ENCODE peak calls at places on chromosomes 2 and 18, in six cellular contexts. One of them, this sample, is unnamed.

GRCh38 chr2:177419274-177419673 is 26.7 kb downstream of the AGPS start:
- DNase-seq in PC-3: peak; percentile 28
- DNase-seq in lower lobe of right lung: no peak
- DNase-seq in tibial artery: no peak
- DNase-seq in astrocyte: peak; percentile 65
- DNase-seq in left ventricle myocardium inferior: no peak
- DNase-seq in this sample: no peak

GRCh38 chr2:196331816-196332215 is 160.4 kb upstream of the STK17B start:
- DNase-seq in PC-3: no peak
- DNase-seq in lower lobe of right lung: no peak
- DNase-seq in tibial artery: no peak
- DNase-seq in astrocyte: no peak
- DNase-seq in left ventricle myocardium inferior: no peak
- DNase-seq in this sample: no peak

GRCh38 chr18:5970032-5970431 is 74.7 kb upstream of the TMEM200C start:
- DNase-seq in PC-3: no peak
- DNase-seq in lower lobe of right lung: no peak
- DNase-seq in tibial artery: no peak
- DNase-seq in astrocyte: no peak
- DNase-seq in left ventricle myocardium inferior: no peak
- DNase-seq in this sample: no peak

GRCh38 chr2:68185541-68186164 is 28.0 kb downstream of the PNO1 start:
- DNase-seq in PC-3: peak; percentile 57
- DNase-seq in lower lobe of right lung: peak; percentile 57
- DNase-seq in tibial artery: no peak
- DNase-seq in astrocyte: peak; percentile 15
- DNase-seq in left ventricle myocardium inferior: no peak
- DNase-seq in this sample: peak; percentile 22

GRCh38 chr2:99354060-99354459 is 16.9 kb downstream of the EIF5B start:
- DNase-seq in PC-3: peak; percentile 17
- DNase-seq in lower lobe of right lung: no peak
- DNase-seq in tibial artery: no peak
- DNase-seq in astrocyte: peak; percentile 52
- DNase-seq in left ventricle myocardium inferior: no peak
- DNase-seq in this sample: no peak

GRCh38 chr2:127046579-127046978 is 60.4 kb downstream of the BIN1 start:
- DNase-seq in PC-3: no peak
- DNase-seq in lower lobe of right lung: no peak
- DNase-seq in tibial artery: no peak
- DNase-seq in astrocyte: no peak
- DNase-seq in left ventricle myocardium inferior: no peak
- DNase-seq in this sample: no peak

GRCh38 chr2:120109186-120110061 is 96.5 kb downstream of the EPB41L5 start:
- DNase-seq in PC-3: peak; percentile 76
- DNase-seq in lower lobe of right lung: no peak
- DNase-seq in tibial artery: no peak
- DNase-seq in astrocyte: peak; percentile 29
- DNase-seq in left ventricle myocardium inferior: no peak
- DNase-seq in this sample: peak; percentile 6

GRCh38 chr2:127153691-127154158 is 46.8 kb upstream of the BIN1 start:
- DNase-seq in PC-3: peak; percentile 91
- DNase-seq in lower lobe of right lung: no peak
- DNase-seq in tibial artery: no peak
- DNase-seq in astrocyte: peak; percentile 94
- DNase-seq in left ventricle myocardium inferior: no peak
- DNase-seq in this sample: no peak

GRCh38 chr2:158498043-158498748 is 41.4 kb downstream of the PKP4 start:
- DNase-seq in PC-3: no peak
- DNase-seq in lower lobe of right lung: no peak
- DNase-seq in tibial artery: no peak
- DNase-seq in astrocyte: peak; percentile 21
- DNase-seq in left ventricle myocardium inferior: no peak
- DNase-seq in this sample: no peak

GRCh38 chr2:237743561-237744269 is 54.9 kb upstream of the RBM44 start:
- DNase-seq in PC-3: peak; percentile 84
- DNase-seq in lower lobe of right lung: no peak
- DNase-seq in tibial artery: no peak
- DNase-seq in astrocyte: no peak
- DNase-seq in left ventricle myocardium inferior: no peak
- DNase-seq in this sample: no peak
- TF ChIP-seq CTCF in PC-3: peak; percentile 50
- TF ChIP-seq CTCF in lower lobe of right lung: no peak
- TF ChIP-seq CTCF in tibial artery: peak; percentile 15
- TF ChIP-seq CTCF in astrocyte: peak; percentile 41
- TF ChIP-seq CTCF in left ventricle myocardium inferior: no peak
- TF ChIP-seq CTCF in this sample: peak; percentile 9

GRCh38 chr2:191705726-191706125 is 27.8 kb downstream of the NABP1 start:
- DNase-seq in PC-3: no peak
- DNase-seq in lower lobe of right lung: no peak
- DNase-seq in tibial artery: no peak
- DNase-seq in astrocyte: peak; percentile 64
- DNase-seq in left ventricle myocardium inferior: no peak
- DNase-seq in this sample: no peak
- H3K27ac ChIP-seq in PC-3: no peak overlapping the region
- H3K27ac ChIP-seq in lower lobe of right lung: no peak overlapping the region
- H3K27ac ChIP-seq in tibial artery: no peak overlapping the region
- H3K27ac ChIP-seq in astrocyte: no peak overlapping the region
- H3K27ac ChIP-seq in left ventricle myocardium inferior: no peak overlapping the region
- H3K27ac ChIP-seq in this sample: no peak overlapping the region

DNA sequence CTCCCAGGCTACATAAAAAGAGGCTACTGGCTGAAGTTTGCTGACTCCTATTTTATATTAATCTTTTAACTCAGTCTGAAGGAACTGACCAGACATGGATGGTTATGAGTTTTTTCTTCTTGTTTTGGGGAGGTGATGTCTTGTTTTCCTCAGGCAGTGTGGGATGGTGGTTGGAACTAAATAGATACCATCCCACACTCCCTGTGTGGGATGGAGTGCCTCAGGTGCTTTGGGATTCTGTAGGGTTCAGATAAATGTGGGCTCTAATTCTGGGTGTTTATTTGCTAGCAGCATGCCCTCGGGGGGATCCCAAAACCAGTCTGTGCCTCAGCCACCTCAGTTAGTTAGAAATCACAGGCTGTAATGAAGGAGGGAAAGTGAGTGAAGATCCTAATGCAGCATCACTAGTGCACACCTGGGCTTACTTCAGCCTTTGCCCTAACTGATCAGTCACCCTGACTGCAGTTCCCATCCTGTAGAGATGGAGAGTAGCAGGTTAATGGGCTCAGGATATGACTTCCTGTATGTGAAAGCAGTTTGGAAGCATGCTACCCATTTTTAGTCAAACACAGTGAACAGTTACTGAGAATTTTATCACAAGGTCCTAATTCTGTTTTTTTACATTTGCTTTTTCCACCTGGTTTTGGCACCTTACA is 132.2 kb downstream of the SPTBN1 start:
- DNase-seq in PC-3: no peak
- DNase-seq in lower lobe of right lung: no peak
- DNase-seq in tibial artery: no peak
- DNase-seq in astrocyte: no peak
- DNase-seq in left ventricle myocardium inferior: no peak
- DNase-seq in this sample: no peak
- H3K4me1 ChIP-seq in PC-3: peaks cover 64% of the 10 kb centered on the region
- H3K4me1 ChIP-seq in lower lobe of right lung: peaks cover 74% of the 10 kb centered on the region
- H3K4me1 ChIP-seq in tibial artery: no peaks in the 10 kb centered on the region
- H3K4me1 ChIP-seq in astrocyte: peaks cover 45% of the 10 kb centered on the region
- H3K4me1 ChIP-seq in left ventricle myocardium inferior: peaks cover 100% of the 10 kb centered on the region
- H3K4me1 ChIP-seq in this sample: peaks cover 87% of the 10 kb centered on the region

GRCh38 chr18:1503847-1504246 is 599.2 kb downstream of the ADCYAP1 start:
- DNase-seq in PC-3: no peak
- DNase-seq in lower lobe of right lung: no peak
- DNase-seq in tibial artery: no peak
- DNase-seq in astrocyte: no peak
- DNase-seq in left ventricle myocardium inferior: no peak
- DNase-seq in this sample: no peak

GRCh38 chr18:1498216-1498615 is 593.5 kb downstream of the ADCYAP1 start:
- DNase-seq in PC-3: no peak
- DNase-seq in lower lobe of right lung: no peak
- DNase-seq in tibial artery: no peak
- DNase-seq in astrocyte: peak; percentile 14
- DNase-seq in left ventricle myocardium inferior: no peak
- DNase-seq in this sample: no peak

GRCh38 chr18:1495387-1495786 is 590.7 kb downstream of the ADCYAP1 start:
- DNase-seq in PC-3: no peak
- DNase-seq in lower lobe of right lung: no peak
- DNase-seq in tibial artery: no peak
- DNase-seq in astrocyte: no peak
- DNase-seq in left ventricle myocardium inferior: no peak
- DNase-seq in this sample: no peak

GRCh38 chr18:1499265-1499664 is 594.6 kb downstream of the ADCYAP1 start:
- DNase-seq in PC-3: peak; percentile 55
- DNase-seq in lower lobe of right lung: no peak
- DNase-seq in tibial artery: no peak
- DNase-seq in astrocyte: no peak
- DNase-seq in left ventricle myocardium inferior: no peak
- DNase-seq in this sample: no peak
- TF ChIP-seq CTCF in PC-3: peak; percentile 69
- TF ChIP-seq CTCF in lower lobe of right lung: no peak
- TF ChIP-seq CTCF in tibial artery: no peak
- TF ChIP-seq CTCF in astrocyte: no peak
- TF ChIP-seq CTCF in left ventricle myocardium inferior: no peak
- TF ChIP-seq CTCF in this sample: no peak

DNA sequence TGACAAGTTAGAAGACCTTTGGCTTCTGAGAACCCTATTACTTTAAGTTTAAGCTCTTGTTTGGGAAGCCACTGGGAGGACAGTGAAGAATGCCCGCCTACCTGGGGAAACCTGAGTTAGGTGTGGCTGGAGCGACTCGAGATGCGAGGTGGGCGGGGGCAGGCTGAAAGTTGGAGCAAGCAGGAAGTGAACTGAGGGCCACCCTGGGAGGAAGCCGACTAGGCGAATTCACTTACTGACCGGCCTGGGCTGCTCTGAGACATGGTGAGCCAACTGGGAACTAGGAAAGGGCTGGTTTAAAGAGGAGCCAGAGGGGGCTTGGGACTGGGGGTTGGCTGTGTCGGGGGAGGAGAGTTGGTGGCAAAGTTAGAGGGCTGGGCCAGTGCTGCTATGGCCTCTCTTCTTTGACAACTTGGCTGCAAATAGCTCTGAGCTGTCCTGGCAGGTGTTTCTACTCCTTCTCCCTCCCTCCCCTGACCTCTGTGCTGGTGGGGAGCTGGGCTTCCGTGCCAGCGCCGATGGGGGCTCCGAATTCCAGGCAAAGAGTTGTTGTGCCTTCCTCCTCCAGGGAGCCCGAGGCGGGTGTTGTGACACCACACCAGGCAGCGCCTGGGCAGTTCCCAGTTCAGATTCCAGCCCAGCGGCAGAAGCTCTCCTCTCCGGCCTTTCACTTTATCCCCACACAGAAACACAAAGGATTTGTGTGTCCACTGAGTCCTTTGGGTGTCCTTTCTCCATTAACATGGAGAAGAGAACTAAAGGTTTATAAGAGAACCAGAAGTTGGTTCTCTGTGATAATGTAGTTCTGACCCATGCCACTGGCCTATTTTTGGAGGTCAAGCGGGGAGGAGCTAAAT is at the start of gene VAMP8:
- DNase-seq in PC-3: peak; percentile 80
- DNase-seq in lower lobe of right lung: peak; percentile 90
- DNase-seq in tibial artery: no peak
- DNase-seq in astrocyte: no peak
- DNase-seq in left ventricle myocardium inferior: no peak
- DNase-seq in this sample: no peak
- H3K27ac ChIP-seq in PC-3: peak within 1 kb of the TSS; percentile 20
- H3K27ac ChIP-seq in lower lobe of right lung: peak within 1 kb of the TSS; percentile 92
- H3K27ac ChIP-seq in tibial artery: peak within 1 kb of the TSS; percentile 55
- H3K27ac ChIP-seq in astrocyte: no peak within 1 kb of the TSS
- H3K27ac ChIP-seq in left ventricle myocardium inferior: peak within 1 kb of the TSS; percentile 72
- H3K27ac ChIP-seq in this sample: peak within 1 kb of the TSS; percentile 93

DNA sequence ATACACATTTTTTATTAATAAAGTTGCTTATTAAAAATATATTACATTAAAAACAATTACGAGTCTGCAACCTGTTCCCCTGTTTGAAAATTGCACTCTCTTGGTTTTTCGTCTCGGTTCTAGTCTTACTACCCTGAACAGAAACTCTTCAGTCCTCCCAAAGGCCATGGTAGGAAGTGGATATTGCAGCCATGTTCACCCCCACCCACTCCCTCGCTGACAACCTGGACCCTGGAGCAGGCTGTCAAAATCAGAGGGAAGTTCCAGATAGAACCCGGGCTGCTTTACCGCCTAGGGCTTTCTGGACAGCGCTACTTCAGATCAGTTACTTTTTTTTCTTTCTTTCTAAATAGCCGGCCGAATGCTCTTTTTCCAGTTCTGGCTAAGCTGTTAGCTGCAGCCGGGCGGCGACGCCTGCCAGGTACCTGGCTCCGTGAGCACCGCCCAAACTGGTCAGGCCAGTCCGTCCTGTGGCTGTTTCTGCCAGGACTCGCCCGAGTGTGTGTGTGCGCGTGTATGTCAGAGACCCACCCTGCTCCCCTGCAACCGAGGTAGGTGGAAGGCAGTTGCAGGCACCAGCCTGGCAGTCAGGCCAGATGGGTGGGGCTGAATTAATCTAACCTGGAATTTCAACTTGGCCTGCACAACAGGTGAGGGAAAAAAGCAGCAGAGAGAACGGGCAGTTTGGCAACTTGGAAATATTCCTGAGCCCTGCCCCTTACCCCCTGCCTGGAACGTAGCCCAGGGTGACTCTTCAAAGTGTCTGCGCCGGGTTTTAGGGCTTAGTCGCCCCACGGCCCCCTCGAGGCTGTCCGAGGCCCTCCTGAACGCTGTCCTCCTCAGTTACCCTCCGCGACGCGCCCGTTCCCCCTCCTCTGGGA is 1.1 kb upstream of the TET3 start:
- DNase-seq in PC-3: peak; percentile 97
- DNase-seq in lower lobe of right lung: peak; percentile 96
- DNase-seq in tibial artery: no peak
- DNase-seq in astrocyte: no peak
- DNase-seq in left ventricle myocardium inferior: no peak
- DNase-seq in this sample: no peak
- H3K4me1 ChIP-seq in PC-3: peaks cover 76% of the 10 kb centered on the region
- H3K4me1 ChIP-seq in lower lobe of right lung: peaks cover 84% of the 10 kb centered on the region
- H3K4me1 ChIP-seq in tibial artery: peaks cover 35% of the 10 kb centered on the region
- H3K4me1 ChIP-seq in astrocyte: peaks cover 40% of the 10 kb centered on the region
- H3K4me1 ChIP-seq in left ventricle myocardium inferior: peaks cover 86% of the 10 kb centered on the region
- H3K4me1 ChIP-seq in this sample: peaks cover 87% of the 10 kb centered on the region

DNA sequence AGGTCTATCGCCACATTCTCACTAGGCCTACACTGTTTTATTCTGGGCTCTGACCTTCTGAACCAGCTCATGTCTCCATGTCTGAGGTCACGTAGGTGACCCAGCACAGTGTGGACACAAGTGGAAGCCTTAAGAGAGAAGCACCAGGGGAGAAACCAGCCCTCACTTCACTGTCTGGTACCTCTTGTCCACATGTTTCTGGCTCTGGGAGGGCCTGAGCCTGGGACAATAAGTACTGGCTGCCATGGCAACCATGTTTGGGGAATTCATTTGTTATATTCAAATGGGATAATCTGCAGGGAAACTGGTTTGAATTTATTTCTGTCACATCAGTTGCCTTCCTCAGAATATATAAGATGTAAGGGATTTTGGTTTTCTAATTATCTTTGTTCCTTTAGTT is 23.3 kb downstream of the MYO3B start:
- DNase-seq in PC-3: no peak
- DNase-seq in lower lobe of right lung: no peak
- DNase-seq in tibial artery: no peak
- DNase-seq in astrocyte: no peak
- DNase-seq in left ventricle myocardium inferior: no peak
- DNase-seq in this sample: no peak
- TF ChIP-seq CTCF in PC-3: no peak
- TF ChIP-seq CTCF in lower lobe of right lung: no peak
- TF ChIP-seq CTCF in tibial artery: no peak
- TF ChIP-seq CTCF in astrocyte: no peak
- TF ChIP-seq CTCF in left ventricle myocardium inferior: no peak
- TF ChIP-seq CTCF in this sample: no peak

This sample was measured in heart right ventricle.